ENCODE peak calls at places on chromosomes 12 and 14, in ten cellular contexts. Y is GM06990; G is CD8-positive, alpha-beta T cell; N is PC-3; A is heart left ventricle; R is right atrium auricular region; I is heart right ventricle; M is pancreas; C is ovary; O is hepatocyte. Z is an unnamed sample. For H3K27me3, the result is how much of the 10 kb centered on the place peaks cover.

GRCh38 chr14:24481622-24482324 is 26.3 kb downstream of the CMA1 start:
- DNase-seq in G (peak), A (no peak), C (no peak), Y (peak), M (peak), O (peak), R (no peak), N (peak), I (no peak), Z (no peak)

GRCh38 chr12:90290980-90291975 is 582.6 kb upstream of the ATP2B1 start:
- DNase-seq in Y (no peak), O (no peak), M (no peak), N (no peak), R (no peak), A (no peak), I (peak), G (no peak), C (peak), Z (no peak)

GRCh38 chr14:24312736-24313507 is 1.6 kb downstream of the LTB4R start:
- DNase-seq in N (no peak), A (peak), O (no peak), R (no peak), G (no peak), M (no peak), I (peak), Y (no peak), C (no peak), Z (no peak)

GRCh38 chr12:122197612-122197966 is 5.9 kb upstream of the B3GNT4 start:
- DNase-seq in A (no peak), Y (no peak), O (no peak), C (no peak), R (no peak), M (no peak), I (no peak), G (no peak), N (no peak), Z (no peak)

GRCh38 chr14:100106260-100106659 is 41.0 kb downstream of the EVL start:
- DNase-seq in O (no peak), I (no peak), R (no peak), N (no peak), C (no peak), A (no peak), G (no peak), M (no peak), Y (no peak), Z (no peak)

GRCh38 chr12:130017571-130018449 is 114.0 kb upstream of the TMEM132D start:
- DNase-seq in A (no peak), G (no peak), I (no peak), R (no peak), O (no peak), Y (no peak), M (no peak), N (no peak), C (no peak), Z (no peak)

GRCh38 chr12:20342111-20342510 is 26.2 kb upstream of the PDE3A start:
- DNase-seq in Y (no peak), R (no peak), C (no peak), G (no peak), N (no peak), I (no peak), O (no peak), A (no peak), M (no peak), Z (no peak)

GRCh38 chr12:98968896-98969295 is 323.8 kb downstream of the APAF1 start:
- DNase-seq in M (no peak), I (no peak), A (no peak), O (no peak), R (no peak), Y (no peak), G (no peak), N (no peak), C (no peak), Z (no peak)

GRCh38 chr12:93991882-93992415 is 156.4 kb upstream of the PLXNC1 start:
- DNase-seq in G (no peak), A (no peak), Y (no peak), R (no peak), C (no peak), O (no peak), N (no peak), M (no peak), I (no peak), Z (no peak)

GRCh38 chr14:88879016-88879415 is 54.6 kb downstream of the TTC8 start:
- DNase-seq in A (no peak), I (no peak), G (no peak), Y (no peak), R (no peak), O (no peak), N (peak), C (no peak), M (no peak), Z (peak)

GRCh38 chr12:19196959-19197630 is 67.6 kb downstream of the PLEKHA5 start:
- DNase-seq in I (no peak), A (no peak), R (no peak), M (no peak), O (no peak), Y (no peak), C (no peak), N (no peak), G (no peak), Z (no peak)

GRCh38 chr12:49842519-49843352 is at the start of gene BCDIN3D:
- DNase-seq in M (peak), R (peak), O (peak), G (peak), N (peak), Y (peak), C (peak), A (peak), I (peak), Z (peak)

GRCh38 chr12:11228268-11228879 is 41.1 kb downstream of the PRB3 start:
- DNase-seq in O (peak), M (peak), I (no peak), N (peak), C (no peak), R (no peak), G (peak), Y (no peak), A (no peak), Z (no peak)
- TF ChIP-seq CTCF in O (peak), M (peak), I (peak), N (peak), C (no peak), R (no peak), G (no peak), Y (peak), A (no peak), Z (peak)

DNA sequence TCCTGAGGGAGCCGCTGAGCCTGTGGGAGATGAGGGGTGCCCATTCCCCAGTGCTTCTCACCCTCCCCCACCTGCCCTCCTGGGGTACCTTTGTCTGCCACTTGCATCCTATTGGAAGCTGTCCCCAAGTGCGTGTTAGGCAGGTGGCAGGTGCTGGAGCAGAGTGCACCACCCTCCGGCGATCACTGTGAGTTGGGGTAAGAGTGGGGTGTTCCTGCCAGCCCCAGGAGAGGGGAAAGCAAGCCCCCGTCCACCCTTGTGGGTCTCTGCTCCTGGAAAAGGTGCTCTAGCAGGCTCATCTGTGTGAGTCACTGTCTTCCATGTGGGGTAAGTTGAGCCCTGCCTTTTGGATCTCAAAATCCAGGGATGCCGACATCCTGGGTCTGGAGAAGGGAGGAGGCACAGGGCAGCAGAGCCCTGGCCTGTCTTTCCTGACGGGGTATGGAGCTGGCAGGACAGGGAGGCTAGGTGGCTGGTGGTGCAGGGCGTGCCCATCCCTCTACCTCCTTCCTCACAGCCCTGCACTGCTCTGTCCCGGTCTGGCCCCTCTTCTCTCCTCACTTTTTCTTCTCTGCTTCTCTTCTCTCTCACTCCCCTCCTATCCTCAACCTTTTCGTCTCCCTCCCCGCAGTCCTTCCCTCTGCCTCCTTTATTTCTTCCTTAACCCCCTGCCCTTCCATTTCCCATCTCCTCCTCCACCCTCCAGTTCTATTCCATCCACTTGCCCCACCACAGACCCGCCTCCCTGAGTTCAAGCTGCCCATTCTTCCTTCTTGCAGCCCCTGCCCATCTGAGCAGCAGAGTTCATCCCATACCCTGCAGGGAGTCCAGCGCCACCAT is 20.1 kb upstream of the KRT7 start:
- DNase-seq in Y (no peak), C (no peak), A (no peak), O (no peak), R (no peak), G (no peak), I (no peak), N (no peak), M (no peak), Z (no peak)
- H3K27me3 ChIP-seq in Y (under half), C (under half), A (under half), O (under half), R (under half), G (under half), I (under half), N (under half), M (under half), Z (under half)

GRCh38 chr12:96343347-96343954 is 56.8 kb downstream of the CDK17 start:
- DNase-seq in C (no peak), I (no peak), Y (peak), N (no peak), G (no peak), M (no peak), O (no peak), A (no peak), R (no peak), Z (no peak)
- H3K4me3 ChIP-seq in C (no peak), I (no peak), Y (no peak), N (no peak), G (no peak), M (no peak), O (no peak), A (no peak), R (no peak), Z (no peak)

DNA sequence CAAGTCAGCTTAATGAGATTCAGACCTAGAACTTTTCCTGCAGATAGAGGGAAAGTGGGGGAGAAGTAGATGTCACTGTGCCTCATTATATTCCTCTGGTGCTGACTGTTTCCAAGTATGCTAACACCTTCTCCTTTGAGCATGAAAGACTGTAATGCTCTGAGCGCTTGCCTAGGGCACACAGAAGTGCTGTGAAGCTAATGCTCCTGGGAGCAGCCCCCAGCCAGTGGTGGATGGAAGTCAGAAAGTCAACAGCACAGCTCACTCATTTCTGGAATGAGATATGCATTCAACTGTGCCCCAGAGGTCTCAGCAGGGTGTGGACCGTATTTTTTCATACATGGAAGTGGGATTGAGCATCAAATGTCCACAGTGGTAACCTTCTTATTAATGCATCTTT is 577.3 kb upstream of the TBX3 start:
- DNase-seq in C (no peak), Y (no peak), N (no peak), M (no peak), A (no peak), I (no peak), O (no peak), R (no peak), G (no peak), Z (no peak)
- TF ChIP-seq CTCF in C (no peak), Y (no peak), N (no peak), M (no peak), A (no peak), I (no peak), O (no peak), R (no peak), G (no peak), Z (no peak)

GRCh38 chr14:20820063-20820904 is 17.6 kb upstream of the RNASE1 start:
- DNase-seq in I (no peak), Y (no peak), A (no peak), M (no peak), O (no peak), G (no peak), C (no peak), N (no peak), R (no peak), Z (no peak)
- H3K27me3 ChIP-seq in I (under half), Y (under half), A (under half), M (under half), O (under half), G (under half), C (under half), N (under half), R (under half), Z (under half)

DNA sequence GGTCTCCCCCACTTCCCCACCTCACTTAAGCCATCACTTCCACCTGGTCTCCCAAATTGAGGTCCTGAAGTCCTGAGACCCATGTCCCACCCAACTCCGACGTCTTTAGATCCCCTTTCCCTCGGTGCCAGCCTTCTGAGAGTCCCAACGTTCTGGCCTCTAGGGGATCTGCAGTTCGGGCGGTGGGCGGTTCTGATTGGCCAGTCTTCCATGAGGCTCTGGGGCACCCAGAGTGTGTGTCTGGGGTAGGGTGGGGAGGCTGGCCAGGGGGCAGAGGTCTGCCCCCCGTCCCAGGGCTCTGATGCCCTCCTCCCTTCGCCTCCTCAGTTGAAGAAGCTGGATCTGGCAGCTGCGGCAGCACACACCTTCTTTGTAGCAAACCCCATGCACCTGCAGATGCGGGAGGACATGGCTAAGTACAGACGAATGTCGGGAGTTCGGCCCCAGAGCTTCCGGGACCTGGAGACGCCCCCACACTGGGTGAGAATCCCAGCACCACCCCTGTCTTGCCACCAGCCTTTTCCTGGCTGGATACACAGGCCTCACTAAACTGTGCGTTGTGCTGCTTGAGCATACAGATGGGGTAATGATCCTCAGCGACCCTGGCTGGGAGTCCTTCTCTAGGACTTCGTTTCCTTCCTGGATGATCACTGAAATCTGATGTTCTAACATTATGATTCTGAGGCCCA is 1.5 kb downstream of the P3H3 start:
- DNase-seq in I (no peak), N (no peak), G (no peak), M (no peak), C (no peak), A (peak), R (no peak), Y (no peak), O (no peak), Z (no peak)
- H3K4me3 ChIP-seq in I (peak), N (peak), G (peak), M (peak), C (peak), A (peak), R (peak), Y (no peak), O (peak), Z (peak)

GRCh38 chr14:22305563-22306127 is 283.4 kb downstream of the DAD1 start:
- DNase-seq in C (no peak), M (no peak), O (no peak), I (no peak), N (no peak), Y (no peak), R (no peak), A (no peak), G (no peak), Z (no peak)

GRCh38 chr14:22300646-22301045 is 288.4 kb downstream of the DAD1 start:
- DNase-seq in A (no peak), Y (no peak), I (no peak), M (no peak), N (no peak), G (no peak), C (no peak), O (no peak), R (no peak), Z (no peak)

GRCh38 chr14:22304324-22304723 is 284.7 kb downstream of the DAD1 start:
- DNase-seq in M (no peak), I (no peak), A (no peak), O (no peak), R (no peak), N (no peak), C (no peak), G (no peak), Y (no peak), Z (no peak)

DNA sequence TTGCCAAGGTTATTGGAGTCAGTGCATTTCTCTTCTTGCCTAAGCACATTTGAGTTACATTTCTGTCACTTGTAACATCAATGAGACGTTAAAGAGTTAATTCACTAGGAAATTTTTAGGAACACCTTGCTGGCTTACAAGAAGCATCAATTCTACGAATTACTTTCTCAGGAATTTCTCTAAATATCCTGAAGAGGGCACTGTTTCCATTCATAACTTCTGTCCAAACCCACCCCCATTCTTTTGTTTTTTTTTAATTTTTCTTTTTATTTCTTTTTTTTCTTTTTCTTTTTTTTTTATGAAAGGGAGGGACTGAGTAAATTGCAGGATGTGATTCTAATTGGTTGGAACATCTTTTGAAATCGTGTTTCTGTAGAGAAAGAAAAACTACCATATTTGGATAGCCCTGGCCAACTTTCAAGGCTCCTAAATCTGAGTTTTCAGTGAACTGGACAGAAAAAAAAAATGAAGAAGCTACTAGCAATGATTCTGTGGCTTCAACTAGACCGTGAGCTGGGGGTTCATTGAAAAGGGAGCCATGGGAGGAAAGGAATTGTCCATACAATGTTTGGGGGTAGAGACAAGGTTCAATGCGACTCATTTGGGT is 285.3 kb downstream of the DAD1 start:
- DNase-seq in R (no peak), M (no peak), G (no peak), A (no peak), C (no peak), N (peak), I (no peak), O (no peak), Y (no peak), Z (no peak)
- TF ChIP-seq CTCF in R (peak), M (peak), G (no peak), A (peak), C (peak), N (peak), I (peak), O (peak), Y (peak), Z (peak)